ENCODE peak calls at places on chromosome 4, in eight cellular contexts. One of them, this sample, is unnamed.

GRCh38 chr4:108094923-108095482 is 73.7 kb downstream of the LEF1 start:
- ATAC-seq in activated CD8-positive, alpha-beta T cell treated with anti-CD3 and anti-CD28 coated beads for 36 hours: peak; percentile 18
- ATAC-seq in RWPE2: no peak
- ATAC-seq in pancreas: no peak
- ATAC-seq in effector memory CD8-positive, alpha-beta T cell: no peak
- ATAC-seq in body of pancreas: no peak
- ATAC-seq in activated T-cell treated with anti-CD3 and anti-CD28 coated beads, Interleukin-2, amount 50 U/mL, for 4 hours: peak; percentile 31
- ATAC-seq in T-helper 17 cell: no peak
- ATAC-seq in this sample: no peak

GRCh38 chr4:125085-125820 is 952 bp downstream of the ZNF718 start:
- ATAC-seq in T-helper 17 cell: peak; percentile 8
- ATAC-seq in pancreas: peak; percentile 65
- ATAC-seq in RWPE2: peak; percentile 35
- ATAC-seq in activated CD8-positive, alpha-beta T cell treated with anti-CD3 and anti-CD28 coated beads for 36 hours: peak; percentile 0
- ATAC-seq in body of pancreas: peak; percentile 4
- ATAC-seq in activated T-cell treated with anti-CD3 and anti-CD28 coated beads, Interleukin-2, amount 50 U/mL, for 4 hours: peak; percentile 16
- ATAC-seq in effector memory CD8-positive, alpha-beta T cell: peak; percentile 5
- ATAC-seq in this sample: peak; percentile 40

GRCh38 chr4:105988671-105989070 is 93.4 kb downstream of the NPNT start:
- ATAC-seq in activated CD8-positive, alpha-beta T cell treated with anti-CD3 and anti-CD28 coated beads for 36 hours: no peak
- ATAC-seq in effector memory CD8-positive, alpha-beta T cell: no peak
- ATAC-seq in activated T-cell treated with anti-CD3 and anti-CD28 coated beads, Interleukin-2, amount 50 U/mL, for 4 hours: no peak
- ATAC-seq in T-helper 17 cell: no peak
- ATAC-seq in body of pancreas: no peak
- ATAC-seq in RWPE2: no peak
- ATAC-seq in pancreas: no peak
- ATAC-seq in this sample: no peak

GRCh38 chr4:136277741-136278140 is 1254.6 kb downstream of the PCDH18 start:
- ATAC-seq in effector memory CD8-positive, alpha-beta T cell: no peak
- ATAC-seq in activated CD8-positive, alpha-beta T cell treated with anti-CD3 and anti-CD28 coated beads for 36 hours: no peak
- ATAC-seq in activated T-cell treated with anti-CD3 and anti-CD28 coated beads, Interleukin-2, amount 50 U/mL, for 4 hours: no peak
- ATAC-seq in RWPE2: no peak
- ATAC-seq in body of pancreas: no peak
- ATAC-seq in pancreas: no peak
- ATAC-seq in T-helper 17 cell: no peak
- ATAC-seq in this sample: no peak

GRCh38 chr4:6281436-6282144 is 11.9 kb downstream of the WFS1 start:
- ATAC-seq in activated CD8-positive, alpha-beta T cell treated with anti-CD3 and anti-CD28 coated beads for 36 hours: no peak
- ATAC-seq in activated T-cell treated with anti-CD3 and anti-CD28 coated beads, Interleukin-2, amount 50 U/mL, for 4 hours: no peak
- ATAC-seq in RWPE2: no peak
- ATAC-seq in effector memory CD8-positive, alpha-beta T cell: no peak
- ATAC-seq in body of pancreas: no peak
- ATAC-seq in T-helper 17 cell: no peak
- ATAC-seq in pancreas: no peak
- ATAC-seq in this sample: no peak

GRCh38 chr4:100681289-100681688 is 163.5 kb upstream of the EMCN start:
- ATAC-seq in activated T-cell treated with anti-CD3 and anti-CD28 coated beads, Interleukin-2, amount 50 U/mL, for 4 hours: no peak
- ATAC-seq in body of pancreas: no peak
- ATAC-seq in effector memory CD8-positive, alpha-beta T cell: no peak
- ATAC-seq in RWPE2: no peak
- ATAC-seq in T-helper 17 cell: no peak
- ATAC-seq in activated CD8-positive, alpha-beta T cell treated with anti-CD3 and anti-CD28 coated beads for 36 hours: no peak
- ATAC-seq in pancreas: no peak
- ATAC-seq in this sample: no peak

GRCh38 chr4:71944956-71945355 is 86.8 kb upstream of the NPFFR2 start:
- ATAC-seq in T-helper 17 cell: no peak
- ATAC-seq in body of pancreas: no peak
- ATAC-seq in activated T-cell treated with anti-CD3 and anti-CD28 coated beads, Interleukin-2, amount 50 U/mL, for 4 hours: no peak
- ATAC-seq in pancreas: no peak
- ATAC-seq in RWPE2: peak; percentile 44
- ATAC-seq in effector memory CD8-positive, alpha-beta T cell: no peak
- ATAC-seq in activated CD8-positive, alpha-beta T cell treated with anti-CD3 and anti-CD28 coated beads for 36 hours: no peak
- ATAC-seq in this sample: no peak

GRCh38 chr4:5036239-5036638 is 15.0 kb upstream of the STK32B start:
- ATAC-seq in activated T-cell treated with anti-CD3 and anti-CD28 coated beads, Interleukin-2, amount 50 U/mL, for 4 hours: no peak
- ATAC-seq in T-helper 17 cell: no peak
- ATAC-seq in activated CD8-positive, alpha-beta T cell treated with anti-CD3 and anti-CD28 coated beads for 36 hours: no peak
- ATAC-seq in effector memory CD8-positive, alpha-beta T cell: no peak
- ATAC-seq in pancreas: no peak
- ATAC-seq in body of pancreas: no peak
- ATAC-seq in RWPE2: no peak
- ATAC-seq in this sample: no peak

GRCh38 chr4:153318696-153319320 is 25.7 kb upstream of the MND1 start:
- ATAC-seq in RWPE2: peak; percentile 78
- ATAC-seq in body of pancreas: peak; percentile 67
- ATAC-seq in activated CD8-positive, alpha-beta T cell treated with anti-CD3 and anti-CD28 coated beads for 36 hours: peak; percentile 56
- ATAC-seq in T-helper 17 cell: peak; percentile 65
- ATAC-seq in activated T-cell treated with anti-CD3 and anti-CD28 coated beads, Interleukin-2, amount 50 U/mL, for 4 hours: peak; percentile 51
- ATAC-seq in pancreas: peak; percentile 93
- ATAC-seq in effector memory CD8-positive, alpha-beta T cell: peak; percentile 46
- ATAC-seq in this sample: peak; percentile 62

GRCh38 chr4:38980903-38981676 is 51.1 kb downstream of the TMEM156 start:
- ATAC-seq in RWPE2: no peak
- ATAC-seq in activated T-cell treated with anti-CD3 and anti-CD28 coated beads, Interleukin-2, amount 50 U/mL, for 4 hours: peak; percentile 75
- ATAC-seq in T-helper 17 cell: no peak
- ATAC-seq in body of pancreas: no peak
- ATAC-seq in effector memory CD8-positive, alpha-beta T cell: no peak
- ATAC-seq in activated CD8-positive, alpha-beta T cell treated with anti-CD3 and anti-CD28 coated beads for 36 hours: peak; percentile 89
- ATAC-seq in pancreas: no peak
- ATAC-seq in this sample: no peak

GRCh38 chr4:11618666-11619282 is 190.1 kb upstream of the HS3ST1 start:
- ATAC-seq in activated CD8-positive, alpha-beta T cell treated with anti-CD3 and anti-CD28 coated beads for 36 hours: no peak
- ATAC-seq in pancreas: peak; percentile 85
- ATAC-seq in activated T-cell treated with anti-CD3 and anti-CD28 coated beads, Interleukin-2, amount 50 U/mL, for 4 hours: no peak
- ATAC-seq in body of pancreas: peak; percentile 76
- ATAC-seq in effector memory CD8-positive, alpha-beta T cell: no peak
- ATAC-seq in T-helper 17 cell: no peak
- ATAC-seq in RWPE2: no peak
- ATAC-seq in this sample: peak; percentile 67

GRCh38 chr4:63553123-63553522 is 856.1 kb downstream of the TECRL start:
- ATAC-seq in T-helper 17 cell: no peak
- ATAC-seq in pancreas: no peak
- ATAC-seq in effector memory CD8-positive, alpha-beta T cell: no peak
- ATAC-seq in activated CD8-positive, alpha-beta T cell treated with anti-CD3 and anti-CD28 coated beads for 36 hours: no peak
- ATAC-seq in activated T-cell treated with anti-CD3 and anti-CD28 coated beads, Interleukin-2, amount 50 U/mL, for 4 hours: no peak
- ATAC-seq in body of pancreas: no peak
- ATAC-seq in RWPE2: no peak
- ATAC-seq in this sample: no peak

GRCh38 chr4:137545461-137545861 is 13.2 kb upstream of the PCDH18 start:
- ATAC-seq in T-helper 17 cell: no peak
- ATAC-seq in body of pancreas: peak; percentile 45
- ATAC-seq in effector memory CD8-positive, alpha-beta T cell: no peak
- ATAC-seq in RWPE2: no peak
- ATAC-seq in pancreas: no peak
- ATAC-seq in activated CD8-positive, alpha-beta T cell treated with anti-CD3 and anti-CD28 coated beads for 36 hours: no peak
- ATAC-seq in activated T-cell treated with anti-CD3 and anti-CD28 coated beads, Interleukin-2, amount 50 U/mL, for 4 hours: no peak
- ATAC-seq in this sample: no peak

GRCh38 chr4:13963601-13964000 is 336.1 kb upstream of the BOD1L1 start:
- ATAC-seq in activated CD8-positive, alpha-beta T cell treated with anti-CD3 and anti-CD28 coated beads for 36 hours: no peak
- ATAC-seq in T-helper 17 cell: no peak
- ATAC-seq in body of pancreas: no peak
- ATAC-seq in effector memory CD8-positive, alpha-beta T cell: no peak
- ATAC-seq in activated T-cell treated with anti-CD3 and anti-CD28 coated beads, Interleukin-2, amount 50 U/mL, for 4 hours: no peak
- ATAC-seq in pancreas: no peak
- ATAC-seq in RWPE2: no peak
- ATAC-seq in this sample: no peak

GRCh38 chr4:81486502-81486901 is 14.8 kb upstream of the RASGEF1B start:
- ATAC-seq in body of pancreas: no peak
- ATAC-seq in activated T-cell treated with anti-CD3 and anti-CD28 coated beads, Interleukin-2, amount 50 U/mL, for 4 hours: no peak
- ATAC-seq in T-helper 17 cell: no peak
- ATAC-seq in effector memory CD8-positive, alpha-beta T cell: no peak
- ATAC-seq in pancreas: no peak
- ATAC-seq in activated CD8-positive, alpha-beta T cell treated with anti-CD3 and anti-CD28 coated beads for 36 hours: no peak
- ATAC-seq in RWPE2: no peak
- ATAC-seq in this sample: no peak

GRCh38 chr4:163109967-163110366 is 56.7 kb downstream of the NAF1 start:
- ATAC-seq in pancreas: no peak
- ATAC-seq in T-helper 17 cell: peak; percentile 23
- ATAC-seq in activated T-cell treated with anti-CD3 and anti-CD28 coated beads, Interleukin-2, amount 50 U/mL, for 4 hours: no peak
- ATAC-seq in activated CD8-positive, alpha-beta T cell treated with anti-CD3 and anti-CD28 coated beads for 36 hours: no peak
- ATAC-seq in effector memory CD8-positive, alpha-beta T cell: no peak
- ATAC-seq in body of pancreas: no peak
- ATAC-seq in RWPE2: no peak
- ATAC-seq in this sample: no peak

GRCh38 chr4:104719539-104720230 is 225.0 kb upstream of the CXXC4 start:
- ATAC-seq in body of pancreas: no peak
- ATAC-seq in T-helper 17 cell: no peak
- ATAC-seq in activated CD8-positive, alpha-beta T cell treated with anti-CD3 and anti-CD28 coated beads for 36 hours: no peak
- ATAC-seq in activated T-cell treated with anti-CD3 and anti-CD28 coated beads, Interleukin-2, amount 50 U/mL, for 4 hours: no peak
- ATAC-seq in RWPE2: no peak
- ATAC-seq in pancreas: no peak
- ATAC-seq in effector memory CD8-positive, alpha-beta T cell: no peak
- ATAC-seq in this sample: peak; percentile 64

GRCh38 chr4:15592799-15593198 is 62.4 kb downstream of the FBXL5 start:
- ATAC-seq in effector memory CD8-positive, alpha-beta T cell: no peak
- ATAC-seq in RWPE2: no peak
- ATAC-seq in activated CD8-positive, alpha-beta T cell treated with anti-CD3 and anti-CD28 coated beads for 36 hours: no peak
- ATAC-seq in activated T-cell treated with anti-CD3 and anti-CD28 coated beads, Interleukin-2, amount 50 U/mL, for 4 hours: no peak
- ATAC-seq in body of pancreas: no peak
- ATAC-seq in T-helper 17 cell: no peak
- ATAC-seq in pancreas: no peak
- ATAC-seq in this sample: no peak

GRCh38 chr4:6404611-6405416 is 67.6 kb downstream of the PPP2R2C start:
- ATAC-seq in activated CD8-positive, alpha-beta T cell treated with anti-CD3 and anti-CD28 coated beads for 36 hours: no peak
- ATAC-seq in effector memory CD8-positive, alpha-beta T cell: no peak
- ATAC-seq in pancreas: no peak
- ATAC-seq in body of pancreas: no peak
- ATAC-seq in T-helper 17 cell: no peak
- ATAC-seq in activated T-cell treated with anti-CD3 and anti-CD28 coated beads, Interleukin-2, amount 50 U/mL, for 4 hours: no peak
- ATAC-seq in RWPE2: no peak
- ATAC-seq in this sample: no peak

GRCh38 chr4:68132342-68132741 is 2.7 kb upstream of the TMPRSS11F start:
- ATAC-seq in activated T-cell treated with anti-CD3 and anti-CD28 coated beads, Interleukin-2, amount 50 U/mL, for 4 hours: no peak
- ATAC-seq in body of pancreas: no peak
- ATAC-seq in pancreas: no peak
- ATAC-seq in T-helper 17 cell: no peak
- ATAC-seq in RWPE2: no peak
- ATAC-seq in effector memory CD8-positive, alpha-beta T cell: no peak
- ATAC-seq in activated CD8-positive, alpha-beta T cell treated with anti-CD3 and anti-CD28 coated beads for 36 hours: no peak
- ATAC-seq in this sample: no peak

GRCh38 chr4:28388471-28388870 is 1527.8 kb downstream of the STIM2 start:
- ATAC-seq in activated T-cell treated with anti-CD3 and anti-CD28 coated beads, Interleukin-2, amount 50 U/mL, for 4 hours: no peak
- ATAC-seq in body of pancreas: no peak
- ATAC-seq in pancreas: no peak
- ATAC-seq in T-helper 17 cell: no peak
- ATAC-seq in activated CD8-positive, alpha-beta T cell treated with anti-CD3 and anti-CD28 coated beads for 36 hours: no peak
- ATAC-seq in effector memory CD8-positive, alpha-beta T cell: no peak
- ATAC-seq in RWPE2: no peak
- ATAC-seq in this sample: no peak

GRCh38 chr4:38323141-38323634 is 340.8 kb upstream of the KLF3 start:
- ATAC-seq in pancreas: no peak
- ATAC-seq in effector memory CD8-positive, alpha-beta T cell: no peak
- ATAC-seq in body of pancreas: no peak
- ATAC-seq in activated T-cell treated with anti-CD3 and anti-CD28 coated beads, Interleukin-2, amount 50 U/mL, for 4 hours: peak; percentile 15
- ATAC-seq in activated CD8-positive, alpha-beta T cell treated with anti-CD3 and anti-CD28 coated beads for 36 hours: no peak
- ATAC-seq in RWPE2: no peak
- ATAC-seq in T-helper 17 cell: no peak
- ATAC-seq in this sample: no peak

GRCh38 chr4:8029689-8030088 is 90.0 kb upstream of the AFAP1 start:
- ATAC-seq in activated CD8-positive, alpha-beta T cell treated with anti-CD3 and anti-CD28 coated beads for 36 hours: no peak
- ATAC-seq in effector memory CD8-positive, alpha-beta T cell: no peak
- ATAC-seq in T-helper 17 cell: no peak
- ATAC-seq in RWPE2: peak; percentile 63
- ATAC-seq in activated T-cell treated with anti-CD3 and anti-CD28 coated beads, Interleukin-2, amount 50 U/mL, for 4 hours: no peak
- ATAC-seq in pancreas: no peak
- ATAC-seq in body of pancreas: no peak
- ATAC-seq in this sample: no peak

GRCh38 chr4:118904418-118904817 is 15.8 kb downstream of the SYNPO2 start:
- ATAC-seq in body of pancreas: no peak
- ATAC-seq in pancreas: peak; percentile 32
- ATAC-seq in activated T-cell treated with anti-CD3 and anti-CD28 coated beads, Interleukin-2, amount 50 U/mL, for 4 hours: no peak
- ATAC-seq in activated CD8-positive, alpha-beta T cell treated with anti-CD3 and anti-CD28 coated beads for 36 hours: no peak
- ATAC-seq in RWPE2: no peak
- ATAC-seq in T-helper 17 cell: no peak
- ATAC-seq in effector memory CD8-positive, alpha-beta T cell: no peak
- ATAC-seq in this sample: no peak

GRCh38 chr4:51885371-51885770 is 42.4 kb downstream of the DCUN1D4 start:
- ATAC-seq in RWPE2: peak; percentile 21
- ATAC-seq in activated T-cell treated with anti-CD3 and anti-CD28 coated beads, Interleukin-2, amount 50 U/mL, for 4 hours: no peak
- ATAC-seq in effector memory CD8-positive, alpha-beta T cell: no peak
- ATAC-seq in body of pancreas: peak; percentile 33
- ATAC-seq in T-helper 17 cell: no peak
- ATAC-seq in pancreas: peak; percentile 62
- ATAC-seq in activated CD8-positive, alpha-beta T cell treated with anti-CD3 and anti-CD28 coated beads for 36 hours: peak; percentile 49
- ATAC-seq in this sample: no peak

GRCh38 chr4:7876096-7876993 is 63.3 kb downstream of the AFAP1 start:
- ATAC-seq in effector memory CD8-positive, alpha-beta T cell: peak; percentile 87
- ATAC-seq in RWPE2: peak; percentile 44
- ATAC-seq in activated CD8-positive, alpha-beta T cell treated with anti-CD3 and anti-CD28 coated beads for 36 hours: peak; percentile 87
- ATAC-seq in T-helper 17 cell: peak; percentile 85
- ATAC-seq in body of pancreas: no peak
- ATAC-seq in activated T-cell treated with anti-CD3 and anti-CD28 coated beads, Interleukin-2, amount 50 U/mL, for 4 hours: peak; percentile 84
- ATAC-seq in pancreas: no peak
- ATAC-seq in this sample: no peak

GRCh38 chr4:146256328-146256727 is 42.0 kb downstream of the REELD1 start:
- ATAC-seq in effector memory CD8-positive, alpha-beta T cell: no peak
- ATAC-seq in T-helper 17 cell: no peak
- ATAC-seq in activated T-cell treated with anti-CD3 and anti-CD28 coated beads, Interleukin-2, amount 50 U/mL, for 4 hours: no peak
- ATAC-seq in RWPE2: no peak
- ATAC-seq in activated CD8-positive, alpha-beta T cell treated with anti-CD3 and anti-CD28 coated beads for 36 hours: no peak
- ATAC-seq in pancreas: peak; percentile 51
- ATAC-seq in body of pancreas: no peak
- ATAC-seq in this sample: no peak

GRCh38 chr4:15753786-15754185 is 24.3 kb upstream of the CD38 start:
- ATAC-seq in activated CD8-positive, alpha-beta T cell treated with anti-CD3 and anti-CD28 coated beads for 36 hours: no peak
- ATAC-seq in activated T-cell treated with anti-CD3 and anti-CD28 coated beads, Interleukin-2, amount 50 U/mL, for 4 hours: no peak
- ATAC-seq in effector memory CD8-positive, alpha-beta T cell: no peak
- ATAC-seq in pancreas: no peak
- ATAC-seq in RWPE2: no peak
- ATAC-seq in body of pancreas: peak; percentile 38
- ATAC-seq in T-helper 17 cell: no peak
- ATAC-seq in this sample: no peak

GRCh38 chr4:143346208-143346607 is 9.5 kb downstream of the GAB1 start:
- ATAC-seq in body of pancreas: peak; percentile 91
- ATAC-seq in effector memory CD8-positive, alpha-beta T cell: no peak
- ATAC-seq in RWPE2: peak; percentile 100
- ATAC-seq in pancreas: peak; percentile 93
- ATAC-seq in activated T-cell treated with anti-CD3 and anti-CD28 coated beads, Interleukin-2, amount 50 U/mL, for 4 hours: no peak
- ATAC-seq in T-helper 17 cell: no peak
- ATAC-seq in activated CD8-positive, alpha-beta T cell treated with anti-CD3 and anti-CD28 coated beads for 36 hours: no peak
- ATAC-seq in this sample: no peak

GRCh38 chr4:10441512-10441911 is 15.7 kb downstream of the ZNF518B start:
- ATAC-seq in activated CD8-positive, alpha-beta T cell treated with anti-CD3 and anti-CD28 coated beads for 36 hours: no peak
- ATAC-seq in body of pancreas: no peak
- ATAC-seq in effector memory CD8-positive, alpha-beta T cell: no peak
- ATAC-seq in T-helper 17 cell: no peak
- ATAC-seq in RWPE2: no peak
- ATAC-seq in pancreas: no peak
- ATAC-seq in activated T-cell treated with anti-CD3 and anti-CD28 coated beads, Interleukin-2, amount 50 U/mL, for 4 hours: no peak
- ATAC-seq in this sample: no peak

GRCh38 chr4:53987761-53988171 is 76.6 kb downstream of the CHIC2 start:
- ATAC-seq in effector memory CD8-positive, alpha-beta T cell: no peak
- ATAC-seq in activated CD8-positive, alpha-beta T cell treated with anti-CD3 and anti-CD28 coated beads for 36 hours: peak; percentile 24
- ATAC-seq in activated T-cell treated with anti-CD3 and anti-CD28 coated beads, Interleukin-2, amount 50 U/mL, for 4 hours: peak; percentile 34
- ATAC-seq in pancreas: no peak
- ATAC-seq in body of pancreas: no peak
- ATAC-seq in T-helper 17 cell: no peak
- ATAC-seq in RWPE2: peak; percentile 87
- ATAC-seq in this sample: no peak

GRCh38 chr4:76309939-76310549 is 3.5 kb downstream of the STBD1 start:
- ATAC-seq in activated CD8-positive, alpha-beta T cell treated with anti-CD3 and anti-CD28 coated beads for 36 hours: no peak
- ATAC-seq in effector memory CD8-positive, alpha-beta T cell: no peak
- ATAC-seq in activated T-cell treated with anti-CD3 and anti-CD28 coated beads, Interleukin-2, amount 50 U/mL, for 4 hours: no peak
- ATAC-seq in body of pancreas: no peak
- ATAC-seq in RWPE2: no peak
- ATAC-seq in T-helper 17 cell: no peak
- ATAC-seq in pancreas: no peak
- ATAC-seq in this sample: no peak

GRCh38 chr4:110533940-110534339 is 58.0 kb downstream of the ENPEP start:
- ATAC-seq in activated T-cell treated with anti-CD3 and anti-CD28 coated beads, Interleukin-2, amount 50 U/mL, for 4 hours: no peak
- ATAC-seq in activated CD8-positive, alpha-beta T cell treated with anti-CD3 and anti-CD28 coated beads for 36 hours: peak; percentile 58
- ATAC-seq in T-helper 17 cell: no peak
- ATAC-seq in effector memory CD8-positive, alpha-beta T cell: no peak
- ATAC-seq in pancreas: peak; percentile 81
- ATAC-seq in RWPE2: peak; percentile 100
- ATAC-seq in body of pancreas: no peak
- ATAC-seq in this sample: no peak